ENCODE peak calls at places on chromosomes 4 and X, in four cellular contexts. One of them, this sample, is unnamed.
A peak's percentile ranks its signal among the peaks of the same experiment; 100 is the strongest.

GRCh38 chrX:131068945-131069719 is 11.0 kb downstream of the ARHGAP36 start:
- DNase-seq in K562: peak; percentile 61
- DNase-seq in GM12878: no peak
- DNase-seq in GM12891: peak; percentile 20
- DNase-seq in this sample: no peak

GRCh38 chr4:102608190-102608589 is 107.0 kb downstream of the NFKB1 start:
- DNase-seq in K562: no peak
- DNase-seq in GM12878: no peak
- DNase-seq in GM12891: no peak
- DNase-seq in this sample: no peak

GRCh38 chrX:141467442-141467841 is 117.1 kb downstream of the SPANXA1 start:
- DNase-seq in GM12878: no peak
- DNase-seq in K562: no peak
- DNase-seq in GM12891: no peak
- DNase-seq in this sample: no peak

GRCh38 chrX:93874554-93874953 is 200.5 kb downstream of the FAM133A start:
- DNase-seq in GM12891: no peak
- DNase-seq in K562: peak; percentile 3
- DNase-seq in GM12878: no peak
- DNase-seq in this sample: peak; percentile 13

GRCh38 chrX:50622751-50623150 is 152.1 kb upstream of the DGKK start:
- DNase-seq in K562: no peak
- DNase-seq in GM12878: no peak
- DNase-seq in GM12891: no peak
- DNase-seq in this sample: no peak

GRCh38 chrX:42948723-42949122 is 170.8 kb upstream of the PPP1R2C start:
- DNase-seq in GM12891: no peak
- DNase-seq in K562: no peak
- DNase-seq in GM12878: no peak
- DNase-seq in this sample: no peak

GRCh38 chr4:149279331-149279730 is 536.3 kb downstream of the IQCM start:
- DNase-seq in K562: no peak
- DNase-seq in GM12891: no peak
- DNase-seq in GM12878: no peak
- DNase-seq in this sample: no peak

GRCh38 chr4:26113339-26113940 is 199.4 kb downstream of the SMIM20 start:
- DNase-seq in K562: no peak
- DNase-seq in GM12891: no peak
- DNase-seq in GM12878: no peak
- DNase-seq in this sample: no peak

GRCh38 chrX:43813898-43814297 is 68.4 kb downstream of the MAOB start:
- DNase-seq in K562: peak; percentile 5
- DNase-seq in GM12891: no peak
- DNase-seq in GM12878: no peak
- DNase-seq in this sample: no peak

GRCh38 chr4:40331937-40332336 is 3.2 kb upstream of the CHRNA9 start:
- DNase-seq in K562: no peak
- DNase-seq in GM12891: no peak
- DNase-seq in GM12878: no peak
- DNase-seq in this sample: no peak

GRCh38 chr4:40334591-40335507 is at the start of gene CHRNA9:
- DNase-seq in K562: no peak
- DNase-seq in GM12878: no peak
- DNase-seq in GM12891: no peak
- DNase-seq in this sample: no peak

GRCh38 chr4:40331092-40331824 is 3.9 kb upstream of the CHRNA9 start:
- DNase-seq in K562: no peak
- DNase-seq in GM12891: no peak
- DNase-seq in GM12878: no peak
- DNase-seq in this sample: no peak

GRCh38 chr4:40335508-40335860 is 351 bp downstream of the CHRNA9 start:
- DNase-seq in GM12878: no peak
- DNase-seq in GM12891: no peak
- DNase-seq in K562: no peak
- DNase-seq in this sample: no peak

GRCh38 chr4:40333921-40334352 is 1.2 kb upstream of the CHRNA9 start:
- DNase-seq in GM12878: no peak
- DNase-seq in K562: no peak
- DNase-seq in GM12891: no peak
- DNase-seq in this sample: no peak
- TF ChIP-seq SPI1 in GM12878: no peak
- TF ChIP-seq SPI1 in K562: no peak
- TF ChIP-seq SPI1 in GM12891: no peak
- TF ChIP-seq SPI1 in this sample: no peak

DNA sequence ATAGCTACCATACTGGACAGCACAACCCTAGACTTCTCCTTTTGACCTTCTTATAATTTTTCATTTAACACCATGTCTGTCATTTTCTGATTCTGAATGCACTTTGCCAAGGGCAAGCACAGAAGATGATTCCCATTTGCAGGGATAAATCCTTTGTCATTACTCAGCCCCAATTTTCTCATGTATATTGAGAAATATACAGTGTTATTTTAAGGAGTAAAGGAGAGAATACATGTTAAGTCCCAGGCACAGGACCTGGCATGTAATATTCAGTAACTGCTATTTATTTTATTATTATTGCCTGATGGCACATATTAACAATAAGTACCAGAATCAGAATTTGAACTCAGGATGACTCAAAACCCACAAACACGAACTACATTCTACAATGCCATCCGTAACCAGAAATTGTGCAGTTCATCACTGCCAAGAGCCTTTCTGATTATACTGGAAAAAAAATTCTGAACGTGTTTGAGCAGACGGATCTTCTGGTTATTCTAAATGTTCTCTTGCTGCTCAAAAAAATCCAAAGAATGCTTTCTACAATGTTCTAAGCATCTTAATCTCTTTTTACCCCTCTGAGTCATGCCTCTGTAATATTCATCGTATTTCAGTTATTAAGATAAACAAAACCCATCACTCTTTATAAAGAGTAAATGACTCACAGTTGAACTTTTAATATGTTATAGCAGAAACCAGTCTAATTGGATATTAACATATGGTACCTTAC is 170.0 kb downstream of the MID1 start:
- DNase-seq in K562: no peak
- DNase-seq in GM12891: no peak
- DNase-seq in GM12878: no peak
- DNase-seq in this sample: no peak
- TF ChIP-seq SPI1 in K562: no peak
- TF ChIP-seq SPI1 in GM12891: no peak
- TF ChIP-seq SPI1 in GM12878: no peak
- TF ChIP-seq SPI1 in this sample: no peak

GRCh38 chr4:20868108-20868507 is 167.8 kb downstream of the PACRGL start:
- DNase-seq in GM12878: no peak
- DNase-seq in GM12891: no peak
- DNase-seq in K562: no peak
- DNase-seq in this sample: no peak
- TF ChIP-seq SPI1 in GM12878: no peak
- TF ChIP-seq SPI1 in GM12891: no peak
- TF ChIP-seq SPI1 in K562: no peak
- TF ChIP-seq SPI1 in this sample: no peak

GRCh38 chr4:55736605-55737183 is 82.9 kb upstream of the EXOC1L start:
- DNase-seq in K562: peak; percentile 41
- DNase-seq in GM12891: no peak
- DNase-seq in GM12878: no peak
- DNase-seq in this sample: no peak
- TF ChIP-seq SPI1 in K562: no peak
- TF ChIP-seq SPI1 in GM12891: no peak
- TF ChIP-seq SPI1 in GM12878: no peak
- TF ChIP-seq SPI1 in this sample: no peak